ENCODE peak calls at places on chromosomes 1 and 21, in four cellular contexts. O is adrenal gland, P is body of pancreas, W is heart left ventricle. M is an unnamed sample.

GRCh38 chr1:44423706-44424546 is 18.9 kb downstream of the RNF220 start:
- DNase-seq in O (no peak), W (no peak), P (peak), M (peak)

GRCh38 chr1:155057788-155058211 is 5.7 kb upstream of the EFNA4 start:
- DNase-seq in P (no peak), W (no peak), O (no peak), M (no peak)

GRCh38 chr1:110288111-110288510 is 51.1 kb upstream of the RBM15 start:
- DNase-seq in P (no peak), W (no peak), O (no peak), M (no peak)

GRCh38 chr1:149884433-149885363 is 14.7 kb upstream of the BOLA1 start:
- DNase-seq in W (no peak), O (no peak), P (no peak), M (peak)

GRCh38 chr1:221816899-221817298 is 75.0 kb upstream of the DUSP10 start:
- DNase-seq in W (no peak), P (no peak), O (no peak), M (no peak)

GRCh38 chr1:58925247-58925646 is 141.4 kb upstream of the JUN start:
- DNase-seq in O (no peak), P (no peak), W (no peak), M (no peak)

GRCh38 chr1:113905435-113905861 is 322 bp downstream of the DCLRE1B start:
- DNase-seq in W (peak), O (no peak), P (no peak), M (no peak)

GRCh38 chr1:114745351-114745750 is 12.4 kb downstream of the CSDE1 start:
- DNase-seq in W (no peak), P (no peak), O (no peak), M (no peak)

GRCh38 chr1:205068457-205069035 is 15.7 kb downstream of the TMEM81 start:
- DNase-seq in P (no peak), O (no peak), W (no peak), M (no peak)

GRCh38 chr1:56967900-56968832 is 2.4 kb upstream of the C8B start:
- DNase-seq in O (no peak), W (no peak), P (peak), M (peak)

GRCh38 chr1:77143529-77144121 is 75.6 kb downstream of the PIGK start:
- DNase-seq in O (no peak), P (no peak), W (no peak), M (no peak)

GRCh38 chr1:101283443-101283842 is 46.6 kb downstream of the S1PR1 start:
- DNase-seq in W (no peak), O (no peak), P (no peak), M (peak)

GRCh38 chr1:173603056-173603591 is at the start of gene SLC9C2:
- DNase-seq in W (no peak), O (peak), P (peak), M (peak)

GRCh38 chr1:116259665-116260064 is 113.4 kb upstream of the ATP1A1 start:
- DNase-seq in P (no peak), W (no peak), O (no peak), M (no peak)

GRCh38 chr1:245686446-245687030 is 531.8 kb downstream of the KIF26B start:
- DNase-seq in W (no peak), O (no peak), P (no peak), M (no peak)

GRCh38 chr1:110636149-110636935 is 30.2 kb upstream of the KCNA2 start:
- DNase-seq in O (no peak), P (no peak), W (no peak), M (no peak)

GRCh38 chr1:43077273-43077672 is 94.8 kb downstream of the EBNA1BP2 start:
- DNase-seq in W (no peak), O (no peak), P (no peak), M (peak)

GRCh38 chr1:150258275-150258666 is 697 bp downstream of the CA14 start:
- DNase-seq in P (no peak), O (no peak), W (no peak), M (no peak)

GRCh38 chr1:40281852-40282251 is 23.8 kb downstream of the ZMPSTE24 start:
- DNase-seq in P (no peak), W (no peak), O (no peak), M (no peak)

GRCh38 chr1:167090289-167090942 is at the start of gene GPA33:
- DNase-seq in W (no peak), P (no peak), O (no peak), M (no peak)

GRCh38 chr1:174726167-174726879 is 273.4 kb upstream of the CACYBP start:
- DNase-seq in W (no peak), O (no peak), P (no peak), M (peak)

GRCh38 chr1:88979054-88979748 is 13.2 kb downstream of the KYAT3 start:
- DNase-seq in W (no peak), O (no peak), P (no peak), M (no peak)

GRCh38 chr1:78649628-78650027 is at the start of gene IFI44:
- DNase-seq in W (peak), P (peak), O (peak), M (peak)

GRCh38 chr1:241532864-241533263 is 686 bp downstream of the KMO start:
- DNase-seq in W (no peak), P (no peak), O (no peak), M (no peak)

GRCh38 chr1:61165402-61165801 is 83.0 kb downstream of the NFIA start:
- DNase-seq in O (no peak), W (no peak), P (no peak), M (no peak)

GRCh38 chr21:44617071-44617501 is 5.2 kb downstream of the KRTAP10-8 start:
- DNase-seq in P (no peak), W (no peak), O (no peak), M (no peak)

GRCh38 chr1:12549460-12550349 is 68.3 kb downstream of the DHRS3 start:
- DNase-seq in O (peak), W (peak), P (peak), M (no peak)

GRCh38 chr1:232589809-232590741 is 39.9 kb downstream of the SIPA1L2 start:
- DNase-seq in P (no peak), W (no peak), O (no peak), M (no peak)

GRCh38 chr1:65526049-65526556 is 105.6 kb downstream of the LEPR start:
- DNase-seq in W (no peak), O (no peak), P (no peak), M (peak)
- TF ChIP-seq POLR2A in W (no peak), O (no peak), P (no peak), M (no peak)

GRCh38 chr1:22177354-22178003 is 34.6 kb upstream of the WNT4 start:
- DNase-seq in O (no peak), W (no peak), P (no peak), M (no peak)
- TF ChIP-seq POLR2A in O (no peak), W (no peak), P (no peak), M (no peak)

GRCh38 chr1:201319631-201320030 is 36.3 kb downstream of the PKP1 start:
- DNase-seq in W (no peak), O (no peak), P (no peak), M (no peak)
- TF ChIP-seq POLR2A in W (no peak), O (no peak), P (no peak), M (no peak)

GRCh38 chr1:24769656-24770651 is 24.7 kb downstream of the CLIC4 start:
- DNase-seq in W (no peak), O (no peak), P (no peak), M (no peak)
- TF ChIP-seq POLR2A in W (no peak), O (no peak), P (no peak), M (no peak)

GRCh38 chr1:94552071-94552586 is 10.6 kb upstream of the F3 start:
- DNase-seq in P (no peak), W (peak), O (no peak), M (no peak)
- TF ChIP-seq POLR2A in P (no peak), W (no peak), O (no peak), M (no peak)

GRCh38 chr1:153961421-153961820 is 1.9 kb downstream of the SLC39A1 start:
- DNase-seq in O (no peak), W (no peak), P (no peak), M (no peak)

GRCh38 chr1:153962088-153963029 is 978 bp downstream of the SLC39A1 start:
- DNase-seq in P (peak), W (no peak), O (peak), M (no peak)

GRCh38 chr1:153967109-153967999 is at the start of gene CREB3L4:
- DNase-seq in W (peak), P (peak), O (peak), M (peak)

GRCh38 chr1:153963030-153963849 is at the start of gene SLC39A1:
- DNase-seq in W (peak), O (peak), P (peak), M (peak)

GRCh38 chr1:153963850-153964331 is 554 bp upstream of the SLC39A1 start:
- DNase-seq in P (peak), W (no peak), O (no peak), M (no peak)
- TF ChIP-seq POLR2A in P (no peak), W (no peak), O (no peak), M (no peak)

DNA sequence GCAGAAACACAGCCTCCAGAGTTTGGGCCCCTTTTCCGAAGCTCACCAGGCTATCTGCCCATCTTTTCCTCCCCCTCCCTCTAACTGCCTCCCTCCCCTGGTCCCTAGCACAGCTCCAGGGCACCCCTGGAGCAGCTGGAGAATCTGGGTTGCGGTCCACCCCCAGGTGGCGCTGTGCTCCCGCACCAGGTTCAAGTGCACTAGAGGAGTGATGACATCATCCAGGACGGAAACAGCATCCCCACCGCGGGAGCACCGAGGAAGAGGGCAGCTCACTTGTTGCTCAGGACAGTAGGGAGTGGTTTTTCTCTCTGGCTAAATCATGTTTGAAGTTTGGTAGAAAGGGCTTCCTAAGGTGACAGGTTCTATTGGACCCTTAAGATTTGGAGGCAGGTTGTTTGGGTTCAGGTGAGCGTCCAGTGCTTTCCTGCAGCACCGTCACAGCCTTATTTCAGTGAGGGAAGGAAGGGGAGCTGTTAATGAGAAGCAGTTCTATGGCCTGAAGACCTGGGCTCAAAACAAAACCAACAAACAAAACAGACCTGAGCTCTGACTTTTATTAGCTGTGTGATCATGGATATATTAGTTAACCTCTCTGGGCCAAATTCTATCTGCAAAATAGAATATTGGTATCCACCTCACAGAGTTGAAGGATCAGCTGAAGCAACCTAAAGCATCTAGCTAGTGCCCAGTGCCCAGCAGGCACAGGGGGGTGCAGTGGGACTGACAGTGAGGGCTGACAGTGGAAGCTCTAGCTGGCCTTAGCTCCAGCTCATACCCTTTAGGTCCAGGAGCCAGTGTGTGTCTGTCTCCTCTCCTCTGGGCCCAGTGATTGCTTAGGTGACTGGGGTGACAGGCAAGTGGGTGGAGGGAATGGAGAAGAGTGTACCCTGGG is 7.5 kb downstream of the SHISA4 start:
- DNase-seq in P (peak), O (peak), W (peak), M (peak)
- TF ChIP-seq POLR2A in P (no peak), O (no peak), W (no peak), M (no peak)

M was measured in erythroblast.